ENCODE peak calls at places on chromosomes 7 and 10, in four cellular contexts. N is CD8-positive, alpha-beta memory T cell; J is progenitor cell of endocrine pancreas; O is activated naive CD8-positive, alpha-beta T cell treated with anti-CD3 and anti-CD28 coated beads, Interleukin-2, amount 50 U/mL, for 24 hours. Q is an unnamed sample.

GRCh38 chr10:44458671-44459403 is 73.9 kb upstream of the CXCL12 start:
- DNase-seq in N (no peak), J (no peak), O (no peak), Q (no peak)

GRCh38 chr10:117675516-117675915 is 133.0 kb downstream of the EMX2 start:
- DNase-seq in N (no peak), J (no peak), O (no peak), Q (no peak)

GRCh38 chr10:102109166-102110116 is 10.7 kb downstream of the LDB1 start:
- DNase-seq in N (no peak), J (no peak), O (no peak), Q (no peak)

GRCh38 chr10:18554479-18554878 is 96.9 kb downstream of the NSUN6 start:
- DNase-seq in N (no peak), J (no peak), O (no peak), Q (no peak)

GRCh38 chr7:108167460-108167859 is 37.3 kb upstream of the LAMB4 start:
- DNase-seq in N (no peak), J (no peak), O (no peak), Q (no peak)

GRCh38 chr10:45557275-45557905 is 115.2 kb downstream of the ZFAND4 start:
- DNase-seq in N (no peak), J (no peak), O (peak), Q (peak)

GRCh38 chr7:157389951-157390730 is 53.3 kb downstream of the DNAJB6 start:
- DNase-seq in N (no peak), J (no peak), O (peak), Q (no peak)

GRCh38 chr7:17618652-17618974 is 320.2 kb downstream of the AHR start:
- DNase-seq in N (no peak), J (no peak), O (no peak), Q (no peak)

GRCh38 chr7:28355553-28356319 is 56.6 kb upstream of the CREB5 start:
- DNase-seq in N (no peak), J (no peak), O (no peak), Q (no peak)

GRCh38 chr10:14665304-14665703 is 109.4 kb downstream of the FAM107B start:
- DNase-seq in N (no peak), J (no peak), O (no peak), Q (no peak)

GRCh38 chr7:40977533-40977932 is 725.4 kb downstream of the INHBA start:
- DNase-seq in N (no peak), J (no peak), O (no peak), Q (no peak)

GRCh38 chr10:5948999-5949759 is 28.2 kb downstream of the IL15RA start:
- DNase-seq in N (no peak), J (no peak), O (peak), Q (no peak)

GRCh38 chr7:157712666-157713235 is 375.9 kb downstream of the DNAJB6 start:
- DNase-seq in N (no peak), J (no peak), O (no peak), Q (no peak)

GRCh38 chr7:2843711-2844152 is 376 bp downstream of the GNA12 start:
- DNase-seq in N (no peak), J (peak), O (peak), Q (no peak)

Q was measured in B cell.